ENCODE peak calls at places on chromosomes 11 and 22, in eight cellular contexts. W, L, Y, P, D, Q, H and N are unnamed samples.

GRCh38 chr11:9142732-9143131 is 51.3 kb upstream of the SCUBE2 start:
- DNase-seq in W (no peak), L (no peak), Y (no peak), P (no peak), D (no peak), Q (no peak), H (no peak), N (no peak)

GRCh38 chr11:1863352-1864215 is 10.7 kb downstream of the LSP1 start:
- DNase-seq in W (peak; percentile 29), L (peak; percentile 86), Y (no peak), P (peak; percentile 89), D (peak; percentile 87), Q (no peak), H (peak; percentile 64), N (no peak)

GRCh38 chr11:45885274-45885920 is at the start of gene MAPK8IP1:
- DNase-seq in W (peak; percentile 34), L (peak; percentile 97), Y (peak; percentile 50), P (peak; percentile 64), D (no peak), Q (peak; percentile 76), H (peak; percentile 83), N (peak; percentile 42)

GRCh38 chr22:20249797-20250354 is 18.2 kb downstream of the RTN4R start:
- DNase-seq in W (peak; percentile 29), L (no peak), Y (no peak), P (peak; percentile 67), D (peak; percentile 43), Q (no peak), H (no peak), N (no peak)

GRCh38 chr11:60914620-60915249 is 777 bp downstream of the TMEM109 start:
- DNase-seq in W (no peak), L (peak; percentile 77), Y (peak; percentile 43), P (peak; percentile 68), D (no peak), Q (peak; percentile 63), H (peak; percentile 48), N (peak; percentile 59)

GRCh38 chr11:26994579-26995210 is 783 bp downstream of the FIBIN start:
- DNase-seq in W (no peak), L (no peak), Y (no peak), P (peak; percentile 46), D (peak; percentile 31), Q (peak; percentile 45), H (no peak), N (no peak)

GRCh38 chr11:96524475-96524874 is 134.7 kb downstream of the JRKL start:
- DNase-seq in W (no peak), L (no peak), Y (no peak), P (peak; percentile 1), D (no peak), Q (no peak), H (no peak), N (no peak)

GRCh38 chr22:44220727-44221680 is 40.3 kb downstream of the PARVG start:
- DNase-seq in W (no peak), L (no peak), Y (no peak), P (no peak), D (no peak), Q (no peak), H (no peak), N (no peak)

GRCh38 chr11:72552399-72552910 is 118.1 kb upstream of the CLPB start:
- DNase-seq in W (no peak), L (no peak), Y (no peak), P (peak; percentile 17), D (no peak), Q (no peak), H (no peak), N (no peak)

GRCh38 chr11:83051760-83052671 is 19.7 kb downstream of the RAB30 start:
- DNase-seq in W (peak; percentile 78), L (no peak), Y (no peak), P (peak; percentile 96), D (no peak), Q (no peak), H (peak; percentile 64), N (no peak)

GRCh38 chr22:48720662-48721393 is 1106.8 kb downstream of the BRD1 start:
- DNase-seq in W (no peak), L (no peak), Y (no peak), P (no peak), D (no peak), Q (peak; percentile 27), H (no peak), N (no peak)

GRCh38 chr22:25196326-25196725 is 3.3 kb upstream of the CRYBB3 start:
- DNase-seq in W (no peak), L (no peak), Y (no peak), P (no peak), D (no peak), Q (no peak), H (no peak), N (no peak)

GRCh38 chr11:30914143-30914762 is 328.1 kb upstream of the MPPED2 start:
- DNase-seq in W (peak; percentile 33), L (peak; percentile 62), Y (no peak), P (peak; percentile 85), D (peak; percentile 19), Q (no peak), H (peak; percentile 85), N (no peak)

GRCh38 chr11:71064702-71065515 is 187.5 kb downstream of the SHANK2 start:
- DNase-seq in W (no peak), L (no peak), Y (no peak), P (no peak), D (no peak), Q (no peak), H (no peak), N (no peak)

GRCh38 chr11:83472328-83472727 is 186.2 kb upstream of the CCDC90B start:
- DNase-seq in W (no peak), L (no peak), Y (no peak), P (no peak), D (no peak), Q (no peak), H (no peak), N (no peak)

GRCh38 chr22:23691748-23692423 is 1.1 kb downstream of the RGL4 start:
- DNase-seq in W (no peak), L (no peak), Y (no peak), P (no peak), D (no peak), Q (peak; percentile 24), H (no peak), N (no peak)

GRCh38 chr22:32204211-32204855 is 540 bp downstream of the RFPL2 start:
- DNase-seq in W (no peak), L (peak; percentile 60), Y (peak; percentile 17), P (no peak), D (no peak), Q (no peak), H (peak; percentile 56), N (peak; percentile 41)

GRCh38 chr22:24128631-24129601 is 52.4 kb upstream of the SUSD2 start:
- DNase-seq in W (no peak), L (no peak), Y (no peak), P (no peak), D (peak; percentile 17), Q (no peak), H (no peak), N (no peak)

GRCh38 chr11:27934830-27935145 is 173.2 kb downstream of the KIF18A start:
- DNase-seq in W (no peak), L (peak; percentile 4), Y (no peak), P (peak; percentile 96), D (no peak), Q (no peak), H (peak; percentile 74), N (no peak)

GRCh38 chr22:37562049-37562784 is 1.9 kb downstream of the CDC42EP1 start:
- DNase-seq in W (no peak), L (no peak), Y (no peak), P (no peak), D (no peak), Q (no peak), H (no peak), N (no peak)

GRCh38 chr22:27206747-27207133 is 549.4 kb downstream of the MIAT start:
- DNase-seq in W (no peak), L (no peak), Y (no peak), P (no peak), D (no peak), Q (no peak), H (no peak), N (no peak)

GRCh38 chr11:35721576-35722341 is 59.2 kb downstream of the TRIM44 start:
- DNase-seq in W (no peak), L (no peak), Y (no peak), P (peak; percentile 4), D (no peak), Q (no peak), H (no peak), N (no peak)

DNA sequence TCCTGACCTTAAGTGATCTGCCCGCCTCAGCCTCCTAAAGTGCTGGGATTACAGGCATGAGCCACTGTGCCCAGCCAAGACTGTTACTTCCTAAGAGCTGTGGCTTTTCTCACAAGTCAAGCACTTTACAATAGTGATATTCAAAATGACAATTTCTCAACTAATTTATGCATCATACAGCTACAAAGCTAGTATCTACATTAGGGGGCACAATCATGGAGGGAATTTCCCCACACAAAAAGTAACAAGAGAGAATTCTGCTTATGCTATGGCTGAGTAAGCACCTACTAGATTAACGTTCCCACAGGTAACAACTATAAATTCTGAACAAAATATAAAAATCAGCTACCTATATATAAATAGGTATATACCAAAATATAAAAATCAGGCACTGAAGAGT is 72.7 kb downstream of the SBF2 start:
- DNase-seq in W (no peak), L (no peak), Y (no peak), P (no peak), D (no peak), Q (no peak), H (no peak), N (no peak)
- H3K4me1 ChIP-seq in W (no peaks in the 10 kb centered on the region), L (no peaks in the 10 kb centered on the region), Y (no peaks in the 10 kb centered on the region), P (peaks cover 11% of the 10 kb centered on the region), D (no peaks in the 10 kb centered on the region), Q (no peaks in the 10 kb centered on the region), H (no peaks in the 10 kb centered on the region), N (no peaks in the 10 kb centered on the region)

DNA sequence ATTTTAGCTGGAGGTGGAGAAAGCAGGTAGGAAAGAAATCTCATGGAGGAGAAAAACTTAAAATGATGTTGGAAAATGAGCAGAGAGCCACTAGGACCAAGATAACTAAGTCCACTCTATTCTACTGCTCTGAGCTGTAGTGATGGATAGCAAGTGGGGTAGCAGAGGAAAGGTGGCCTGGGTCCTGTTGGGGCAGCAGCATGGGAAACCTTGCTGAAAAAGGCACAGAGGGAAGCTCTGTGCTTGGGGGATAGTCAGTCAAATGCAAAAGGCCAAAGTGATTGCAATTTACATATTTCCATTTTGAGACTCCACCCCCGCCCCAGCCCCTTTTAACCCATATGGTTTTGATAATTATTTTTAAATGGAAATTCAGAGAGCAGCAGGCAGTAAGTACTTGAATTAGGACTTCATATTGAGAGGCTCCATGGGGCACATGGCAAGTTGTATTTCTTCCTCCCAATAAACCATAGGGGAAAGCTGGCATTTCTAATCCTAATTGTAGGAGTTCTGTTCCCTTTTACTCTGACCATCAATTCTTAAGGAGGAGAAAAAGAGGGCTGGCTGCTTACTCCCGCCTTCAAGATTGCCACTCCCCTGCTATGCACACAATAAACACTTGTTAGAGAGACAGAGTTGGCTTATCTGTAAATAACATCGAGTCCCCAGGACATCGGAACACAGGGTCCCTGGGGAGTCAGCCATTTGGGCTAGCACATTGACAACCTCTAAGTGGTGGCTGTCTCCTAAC is 1341.5 kb upstream of the TENM4 start:
- DNase-seq in W (peak; percentile 55), L (no peak), Y (no peak), P (no peak), D (no peak), Q (no peak), H (no peak), N (no peak)
- H3K27ac ChIP-seq in W (peak overlapping the region; percentile 23), L (no peak overlapping the region), Y (no peak overlapping the region), P (no peak overlapping the region), D (no peak overlapping the region), Q (no peak overlapping the region), H (no peak overlapping the region), N (no peak overlapping the region)

GRCh38 chr22:46090051-46090591 is 60.2 kb upstream of the PPARA start:
- DNase-seq in W (no peak), L (no peak), Y (no peak), P (peak; percentile 69), D (peak; percentile 76), Q (peak; percentile 44), H (no peak), N (no peak)
- H3K4me3 ChIP-seq in W (no peak overlapping the region), L (no peak overlapping the region), Y (no peak overlapping the region), P (peak overlapping the region; percentile 97), D (peak overlapping the region; percentile 88), Q (no peak overlapping the region), H (no peak overlapping the region), N (no peak overlapping the region)

GRCh38 chr11:76789443-76789719 is 6.2 kb downstream of the TSKU start:
- DNase-seq in W (no peak), L (peak; percentile 4), Y (no peak), P (no peak), D (no peak), Q (peak; percentile 39), H (no peak), N (no peak)
- H3K4me1 ChIP-seq in W (peaks cover 13% of the 10 kb centered on the region), L (peaks cover 14% of the 10 kb centered on the region), Y (no peaks in the 10 kb centered on the region), P (peaks cover 37% of the 10 kb centered on the region), D (peaks cover 4% of the 10 kb centered on the region), Q (no peaks in the 10 kb centered on the region), H (peaks cover 69% of the 10 kb centered on the region), N (no peaks in the 10 kb centered on the region)